ENCODE peak calls at places on chromosome 12, in seven cellular contexts. N is T follicular helper cell; B is endothelial cell; A is KG1; M is A549; Z is stimulated activated CD4-positive, alpha-beta T cell treated with anti-CD3 and anti-CD28 coated beads, Interleukin-15, amount 100 ng/mL, for 24 hours; S is endodermal cell. I is an unnamed sample.

GRCh38 chr12:85662209-85662607 is 174.0 kb downstream of the RASSF9 start:
- DNase-seq in B (no peak), N (no peak), Z (no peak), S (no peak), M (no peak), A (peak; percentile 6), I (no peak)

GRCh38 chr12:49188205-49188915 is 520 bp downstream of the TUBA1A start:
- DNase-seq in B (peak; percentile 36), M (peak; percentile 83), N (peak; percentile 73), A (peak; percentile 75), S (peak; percentile 87), Z (peak; percentile 84), I (no peak)

GRCh38 chr12:65822732-65823480 is 1.4 kb upstream of the HMGA2 start:
- DNase-seq in S (peak; percentile 97), M (peak; percentile 90), N (no peak), A (peak; percentile 82), Z (peak; percentile 24), B (peak; percentile 58), I (no peak)

GRCh38 chr12:114673169-114673833 is 10.7 kb downstream of the TBX3 start:
- DNase-seq in S (peak; percentile 75), A (no peak), M (no peak), B (no peak), Z (no peak), N (no peak), I (no peak)

GRCh38 chr12:95790912-95791849 is 617 bp upstream of the NTN4 start:
- DNase-seq in M (peak; percentile 84), N (no peak), A (peak; percentile 12), S (peak; percentile 86), B (peak; percentile 19), Z (peak; percentile 40), I (no peak)

GRCh38 chr12:68349921-68350606 is 17.9 kb upstream of the MDM1 start:
- DNase-seq in B (no peak), N (no peak), A (no peak), S (no peak), M (no peak), Z (no peak), I (no peak)

GRCh38 chr12:120536064-120536791 is 2.1 kb downstream of the RNF10 start:
- DNase-seq in N (peak; percentile 9), A (no peak), S (no peak), B (no peak), M (no peak), Z (peak; percentile 39), I (no peak)

GRCh38 chr12:109840349-109841073 is 7.3 kb upstream of the TRPV4 start:
- DNase-seq in B (no peak), A (no peak), S (peak; percentile 75), M (peak; percentile 74), N (no peak), Z (no peak), I (no peak)

GRCh38 chr12:122989874-122990400 is 9.5 kb downstream of the ARL6IP4 start:
- DNase-seq in N (no peak), S (no peak), Z (no peak), B (no peak), A (no peak), M (no peak), I (no peak)

GRCh38 chr12:14256555-14257169 is 108.8 kb upstream of the ATF7IP start:
- DNase-seq in N (peak; percentile 62), S (peak; percentile 91), A (peak; percentile 33), B (peak; percentile 65), M (peak; percentile 87), Z (peak; percentile 79), I (peak; percentile 22)

GRCh38 chr12:46147144-46147543 is 121.7 kb downstream of the SLC38A1 start:
- DNase-seq in M (no peak), A (no peak), Z (no peak), B (no peak), N (no peak), S (no peak), I (no peak)

I was measured in BJ.